ENCODE peak calls at places on chromosomes 13 and 19, in nine cellular contexts. N, B, X, F, C, T, D, U and J are unnamed samples.

GRCh38 chr13:49023441-49023840 is 47.7 kb downstream of the FNDC3A start:
- DNase-seq in N (no peak), B (peak), X (no peak), F (no peak), C (peak), T (no peak), D (no peak), U (no peak), J (no peak)

GRCh38 chr13:37531054-37531453 is 67.5 kb downstream of the POSTN start:
- DNase-seq in N (no peak), B (no peak), X (no peak), F (no peak), C (no peak), T (no peak), D (no peak), U (no peak), J (no peak)

GRCh38 chr13:94249512-94249911 is 230.0 kb downstream of the DCT start:
- DNase-seq in N (no peak), B (no peak), X (no peak), F (no peak), C (no peak), T (no peak), D (no peak), U (no peak), J (no peak)

GRCh38 chr19:852136-853013 is at the start of gene ELANE:
- DNase-seq in N (no peak), B (no peak), X (no peak), F (no peak), C (no peak), T (peak), D (no peak), U (no peak), J (no peak)

GRCh38 chr13:42946927-42947326 is 45.1 kb downstream of the EPSTI1 start:
- DNase-seq in N (no peak), B (no peak), X (no peak), F (no peak), C (no peak), T (peak), D (no peak), U (no peak), J (no peak)

GRCh38 chr13:90868321-90868920 is 479.1 kb upstream of the MIR17HG start:
- DNase-seq in N (no peak), B (peak), X (no peak), F (no peak), C (no peak), T (no peak), D (no peak), U (no peak), J (no peak)

GRCh38 chr19:3048190-3048533 is 14.1 kb downstream of the TLE5 start:
- DNase-seq in N (no peak), B (no peak), X (no peak), F (no peak), C (no peak), T (no peak), D (no peak), U (no peak), J (no peak)

GRCh38 chr13:31765441-31765840 is 26.1 kb downstream of the RXFP2 start:
- DNase-seq in N (no peak), B (no peak), X (no peak), F (no peak), C (no peak), T (no peak), D (no peak), U (no peak), J (no peak)

GRCh38 chr13:49499889-49500660 is 4.3 kb downstream of the PHF11 start:
- DNase-seq in N (no peak), B (no peak), X (no peak), F (no peak), C (no peak), T (no peak), D (no peak), U (no peak), J (no peak)

GRCh38 chr13:43874512-43875092 is 4.9 kb downstream of the CCDC122 start:
- DNase-seq in N (no peak), B (no peak), X (no peak), F (no peak), C (no peak), T (no peak), D (peak), U (no peak), J (no peak)

GRCh38 chr13:21637296-21637695 is 33.3 kb upstream of the MICU2 start:
- DNase-seq in N (peak), B (peak), X (peak), F (no peak), C (no peak), T (peak), D (no peak), U (no peak), J (no peak)

GRCh38 chr13:25806304-25806974 is 245.4 kb downstream of the SHISA2 start:
- DNase-seq in N (no peak), B (no peak), X (no peak), F (no peak), C (no peak), T (no peak), D (no peak), U (no peak), J (no peak)

GRCh38 chr13:47158583-47158982 is 261.7 kb upstream of the HTR2A start:
- DNase-seq in N (no peak), B (no peak), X (no peak), F (no peak), C (no peak), T (no peak), D (peak), U (no peak), J (no peak)

GRCh38 chr19:2446390-2446789 is 10.4 kb downstream of the LMNB2 start:
- DNase-seq in N (no peak), B (no peak), X (no peak), F (no peak), C (no peak), T (peak), D (no peak), U (no peak), J (no peak)

GRCh38 chr13:42633495-42633894 is 59.5 kb downstream of the TNFSF11 start:
- DNase-seq in N (no peak), B (no peak), X (no peak), F (no peak), C (no peak), T (no peak), D (no peak), U (no peak), J (no peak)

GRCh38 chr13:76637651-76638111 is 248.5 kb downstream of the KCTD12 start:
- DNase-seq in N (no peak), B (no peak), X (no peak), F (no peak), C (no peak), T (no peak), D (peak), U (no peak), J (no peak)

GRCh38 chr13:78867655-78868054 is 208.7 kb upstream of the OBI1 start:
- DNase-seq in N (no peak), B (no peak), X (no peak), F (no peak), C (no peak), T (no peak), D (no peak), U (no peak), J (no peak)

DNA sequence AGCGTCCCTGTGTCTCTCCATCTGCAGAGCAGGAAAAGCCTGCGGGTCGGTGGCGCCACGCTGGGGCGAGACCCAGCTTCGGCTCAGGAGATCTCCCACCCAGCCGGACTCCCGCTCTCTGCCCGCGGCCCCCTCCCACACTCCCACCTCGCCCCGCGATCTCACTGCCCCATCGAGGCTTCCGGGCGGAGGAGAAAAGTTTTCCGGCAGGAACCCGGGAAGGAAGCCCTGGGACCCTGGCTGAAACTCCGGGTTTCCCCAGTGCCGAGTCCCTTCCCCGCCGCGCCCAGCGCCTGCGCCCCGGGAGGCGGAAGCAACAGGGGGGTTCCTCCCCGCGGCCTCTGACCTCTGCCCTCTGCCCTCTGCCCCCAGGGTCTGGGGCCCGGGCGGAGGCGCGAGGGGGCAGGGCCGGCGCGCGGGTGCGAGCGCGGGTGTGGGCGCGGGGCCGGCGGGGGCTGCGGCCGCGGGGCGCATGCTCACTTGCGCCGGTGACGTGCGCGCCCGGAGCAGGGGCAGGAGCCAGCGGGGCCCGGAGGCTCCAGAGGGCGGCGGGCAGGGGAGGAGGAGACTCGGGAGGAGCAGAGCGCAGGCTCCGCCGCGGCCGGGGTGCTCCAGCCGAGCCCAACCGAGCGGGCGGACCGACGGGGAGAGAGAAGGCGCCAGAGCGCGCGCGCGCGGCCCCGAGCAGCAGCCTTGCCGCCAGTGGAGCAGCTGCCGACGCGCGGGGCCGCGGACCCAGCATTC is at the start of gene ATP11A:
- DNase-seq in N (peak), B (peak), X (peak), F (peak), C (no peak), T (peak), D (peak), U (no peak), J (peak)
- TF ChIP-seq POLR2AphosphoS5 in N (peak), B (peak), X (peak), F (peak), C (peak), T (peak), D (peak), U (no peak), J (peak)

DNA sequence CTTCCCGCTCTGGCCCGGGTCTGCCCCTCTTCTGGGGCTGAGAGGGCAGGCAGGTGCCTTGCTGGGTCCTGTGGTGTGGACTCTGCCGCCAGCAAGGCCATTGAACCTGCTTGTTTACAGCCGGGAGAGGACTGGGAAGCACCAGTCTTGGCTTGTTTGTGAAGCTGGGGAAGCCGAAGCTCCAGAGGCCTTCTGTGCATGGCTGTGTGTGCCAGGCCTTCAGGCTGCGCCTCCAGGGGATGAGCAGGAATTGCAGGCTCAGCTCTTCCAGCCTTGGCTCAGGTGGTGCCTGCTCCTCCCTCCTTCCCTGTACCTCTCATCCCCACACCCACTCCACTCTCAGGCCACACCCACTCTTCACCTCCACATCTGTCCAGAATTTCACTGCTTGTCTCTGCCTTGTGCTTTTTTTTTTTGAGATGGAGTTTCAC is 17.5 kb downstream of the NDUFB7 start:
- DNase-seq in N (no peak), B (no peak), X (peak), F (peak), C (no peak), T (no peak), D (no peak), U (no peak), J (no peak)
- TF ChIP-seq POLR2AphosphoS5 in N (no peak), B (no peak), X (no peak), F (no peak), C (no peak), T (no peak), D (no peak), U (no peak), J (no peak)

GRCh38 chr13:59750860-59751259 is 412.9 kb downstream of the DIAPH3 start:
- DNase-seq in N (no peak), B (no peak), X (no peak), F (no peak), C (no peak), T (no peak), D (peak), U (no peak), J (no peak)
- TF ChIP-seq POLR2AphosphoS5 in N (no peak), B (no peak), X (no peak), F (no peak), C (no peak), T (no peak), D (no peak), U (no peak), J (no peak)

GRCh38 chr13:23673354-23673753 is 103.1 kb downstream of the TNFRSF19 start:
- DNase-seq in N (no peak), B (no peak), X (no peak), F (no peak), C (no peak), T (no peak), D (no peak), U (no peak), J (no peak)
- TF ChIP-seq POLR2AphosphoS5 in N (no peak), B (no peak), X (no peak), F (no peak), C (no peak), T (no peak), D (peak), U (no peak), J (no peak)